ENCODE peak calls at places on chromosomes 7 and 10, in five cellular contexts. P is AG04450, V is cardiac muscle cell, O is right lobe of liver, J is SJSA1. A is an unnamed sample.
A peak's percentile ranks its signal among the peaks of the same experiment; 100 is the strongest.

GRCh38 chr10:124477614-124478363 is 16.2 kb downstream of the LHPP start:
- DNase-seq in V (no peak), J (no peak), O (no peak), P (no peak), A (no peak)

GRCh38 chr7:88694207-88694606 is 65.3 kb upstream of the ZNF804B start:
- DNase-seq in P (no peak), V (no peak), O (no peak), J (no peak), A (no peak)

GRCh38 chr7:108836246-108836645 is 266.6 kb downstream of the DNAJB9 start:
- DNase-seq in J (no peak), V (peak; percentile 15), P (no peak), O (no peak), A (no peak)

GRCh38 chr10:111344804-111345203 is 268.0 kb downstream of the ADRA2A start:
- DNase-seq in J (peak; percentile 14), V (no peak), P (no peak), O (no peak), A (no peak)

GRCh38 chr7:149825567-149826343 is 12.4 kb upstream of the ZNF862 start:
- DNase-seq in V (no peak), O (no peak), P (no peak), J (no peak), A (no peak)

GRCh38 chr10:24463683-24464426 is 254.9 kb downstream of the KIAA1217 start:
- DNase-seq in V (peak; percentile 73), O (peak; percentile 40), P (peak; percentile 88), J (peak; percentile 77), A (peak; percentile 33)

GRCh38 chr10:21899736-21900135 is 103.8 kb downstream of the DNAJC1 start:
- DNase-seq in V (no peak), P (no peak), O (no peak), J (no peak), A (no peak)

GRCh38 chr10:79179404-79180309 is 110.9 kb downstream of the ZMIZ1 start:
- DNase-seq in P (no peak), O (no peak), J (no peak), V (no peak), A (no peak)

GRCh38 chr7:77794000-77794399 is 4.2 kb downstream of the TMEM60 start:
- DNase-seq in J (no peak), V (no peak), O (no peak), P (no peak), A (no peak)

GRCh38 chr10:80552151-80552646 is 14.5 kb downstream of the SH2D4B start:
- DNase-seq in P (no peak), O (peak; percentile 62), V (peak; percentile 6), J (no peak), A (peak; percentile 62)

GRCh38 chr7:48244902-48245301 is 73.6 kb downstream of the ABCA13 start:
- DNase-seq in P (no peak), O (no peak), V (peak; percentile 90), J (peak; percentile 75), A (no peak)

GRCh38 chr10:58515296-58515956 is 2.8 kb downstream of the BICC1 start:
- DNase-seq in J (peak; percentile 12), V (no peak), O (no peak), P (no peak), A (no peak)

GRCh38 chr7:97506728-97507127 is 225.2 kb upstream of the TAC1 start:
- DNase-seq in J (no peak), V (no peak), P (no peak), O (no peak), A (no peak)

GRCh38 chr10:43403911-43404674 is 4.9 kb downstream of the HNRNPF start:
- DNase-seq in P (no peak), O (no peak), J (no peak), V (no peak), A (no peak)

GRCh38 chr10:111084346-111085255 is 7.8 kb downstream of the ADRA2A start:
- DNase-seq in J (no peak), O (no peak), P (no peak), V (no peak), A (no peak)

GRCh38 chr7:32206987-32207386 is 136.8 kb upstream of the PDE1C start:
- DNase-seq in V (peak; percentile 20), J (no peak), O (no peak), P (no peak), A (no peak)

GRCh38 chr7:113636727-113637421 is 281.9 kb downstream of the PPP1R3A start:
- DNase-seq in J (no peak), P (peak; percentile 30), V (no peak), O (no peak), A (no peak)

GRCh38 chr7:37160656-37161055 is 288.0 kb downstream of the ELMO1 start:
- DNase-seq in O (no peak), J (no peak), V (no peak), P (no peak), A (no peak)

GRCh38 chr7:92133133-92133736 is 1.0 kb downstream of the CYP51A1 start:
- DNase-seq in P (no peak), J (no peak), V (peak; percentile 19), O (no peak), A (no peak)

GRCh38 chr10:102678842-102679289 is 34.6 kb downstream of the TRIM8 start:
- DNase-seq in J (peak; percentile 65), O (peak; percentile 79), V (peak; percentile 74), P (no peak), A (peak; percentile 78)

GRCh38 chr7:31816810-31817209 is 129.8 kb downstream of the PPP1R17 start:
- DNase-seq in J (no peak), P (no peak), V (no peak), O (no peak), A (no peak)

GRCh38 chr7:32051128-32051527 is 19.1 kb downstream of the PDE1C start:
- DNase-seq in P (no peak), V (no peak), J (no peak), O (no peak), A (no peak)

GRCh38 chr10:117892681-117893220 is 154.0 kb downstream of the RAB11FIP2 start:
- DNase-seq in J (no peak), O (no peak), V (no peak), P (no peak), A (no peak)

GRCh38 chr10:27153855-27154198 is 357 bp downstream of the YME1L1 start:
- DNase-seq in P (no peak), O (no peak), V (peak; percentile 25), J (no peak), A (no peak)

GRCh38 chr10:128063736-128064614 is 62.2 kb downstream of the MKI67 start:
- DNase-seq in V (no peak), O (no peak), P (no peak), J (no peak), A (no peak)

GRCh38 chr7:2635810-2636701 is 4.3 kb downstream of the TTYH3 start:
- DNase-seq in O (peak; percentile 63), J (no peak), V (peak; percentile 70), P (no peak), A (no peak)

GRCh38 chr7:149707448-149707886 is 65.9 kb downstream of the ZNF467 start:
- DNase-seq in J (no peak), P (no peak), V (peak; percentile 44), O (no peak), A (no peak)

GRCh38 chr10:101397140-101397539 is 43.2 kb downstream of the BTRC start:
- DNase-seq in V (peak; percentile 87), P (peak; percentile 26), O (no peak), J (peak; percentile 9), A (no peak)

GRCh38 chr7:15607541-15608210 is 45.9 kb upstream of the AGMO start:
- DNase-seq in V (peak; percentile 3), J (no peak), O (no peak), P (no peak), A (no peak)

GRCh38 chr7:30726296-30727006 is 25.5 kb upstream of the INMT start:
- DNase-seq in V (no peak), O (no peak), P (no peak), J (no peak), A (no peak)

GRCh38 chr7:81155654-81156373 is 237.0 kb upstream of the SEMA3C start:
- DNase-seq in P (no peak), J (no peak), V (peak; percentile 14), O (no peak), A (no peak)

GRCh38 chr10:49177391-49178355 is 10.5 kb downstream of the TMEM273 start:
- DNase-seq in J (peak; percentile 92), P (peak; percentile 70), V (peak; percentile 73), O (peak; percentile 64), A (no peak)

GRCh38 chr10:99906470-99906869 is 103.3 kb downstream of the DNMBP start:
- DNase-seq in P (peak; percentile 93), V (peak; percentile 76), J (no peak), O (no peak), A (peak; percentile 52)

GRCh38 chr7:138184191-138184590 is 107.9 kb downstream of the AKR1D1 start:
- DNase-seq in V (no peak), O (no peak), P (no peak), J (no peak), A (no peak)
- H3K4me3 ChIP-seq in V (no peak overlapping the region), O (no peak overlapping the region), P (no peak overlapping the region), J (no peak overlapping the region), A (no peak overlapping the region)

GRCh38 chr10:133458710-133459453 is 5.1 kb downstream of the SCART1 start:
- DNase-seq in V (no peak), O (no peak), P (no peak), J (no peak), A (peak; percentile 21)
- H3K9me3 ChIP-seq in V (no peaks in the 10 kb centered on the region), O (no peaks in the 10 kb centered on the region), P (peaks cover 44% of the 10 kb centered on the region), J (peaks cover 6% of the 10 kb centered on the region), A (no peaks in the 10 kb centered on the region)

GRCh38 chr7:107390921-107391320 is 78.9 kb upstream of the GPR22 start:
- DNase-seq in P (no peak), V (no peak), J (no peak), O (no peak), A (no peak)

GRCh38 chr7:107388604-107389003 is 81.3 kb upstream of the GPR22 start:
- DNase-seq in J (no peak), P (no peak), O (no peak), V (no peak), A (no peak)

GRCh38 chr7:107387077-107387476 is 82.8 kb upstream of the GPR22 start:
- DNase-seq in P (no peak), O (peak; percentile 26), J (peak; percentile 78), V (peak; percentile 57), A (no peak)

GRCh38 chr7:107386543-107386900 is 83.3 kb upstream of the GPR22 start:
- DNase-seq in J (peak; percentile 5), O (no peak), P (no peak), V (no peak), A (no peak)

GRCh38 chr7:107387573-107388219 is 82.2 kb upstream of the GPR22 start:
- DNase-seq in P (peak; percentile 59), V (peak; percentile 42), O (no peak), J (peak; percentile 96), A (no peak)
- H3K4me3 ChIP-seq in P (no peak overlapping the region), V (no peak overlapping the region), O (no peak overlapping the region), J (no peak overlapping the region), A (no peak overlapping the region)

GRCh38 chr10:70736470-70736982 is 48.7 kb downstream of the TBATA start:
- DNase-seq in V (no peak), O (no peak), P (no peak), J (no peak), A (no peak)

GRCh38 chr10:70730955-70731354 is 54.2 kb downstream of the TBATA start:
- DNase-seq in P (no peak), V (no peak), O (no peak), J (no peak), A (no peak)

GRCh38 chr10:70729763-70730357 is 55.3 kb downstream of the TBATA start:
- DNase-seq in P (no peak), V (peak; percentile 49), O (no peak), J (no peak), A (no peak)

GRCh38 chr10:70735161-70735560 is 50.0 kb downstream of the TBATA start:
- DNase-seq in J (no peak), O (no peak), V (no peak), P (no peak), A (no peak)

GRCh38 chr10:70733051-70733450 is 52.1 kb downstream of the TBATA start:
- DNase-seq in P (no peak), O (no peak), V (no peak), J (no peak), A (no peak)
- H3K9me3 ChIP-seq in P (peaks cover 3% of the 10 kb centered on the region), O (no peaks in the 10 kb centered on the region), V (no peaks in the 10 kb centered on the region), J (no peaks in the 10 kb centered on the region), A (no peaks in the 10 kb centered on the region)